ENCODE peak calls at places on chromosomes 11 and 22, in eight cellular contexts. D is stimulated activated CD4-positive, alpha-beta T cell treated with anti-CD3 and anti-CD28 coated beads, Interleukin-2, amount 100 ng/mL, for 24 hours; N is H9; I is M059J; V is activated CD4-positive, alpha-beta memory T cell treated with anti-CD3 and anti-CD28 coated beads for 36 hours; P is lower leg skin; Q is MCF 10A; S is germinal center. X is an unnamed sample.

GRCh38 chr22:50524664-50525103 is 714 bp downstream of the SCO2 start:
- DNase-seq in D (no peak), N (no peak), I (no peak), V (no peak), P (no peak), Q (peak), S (no peak), X (no peak)

GRCh38 chr11:102269927-102270326 is 47.4 kb upstream of the BIRC3 start:
- DNase-seq in D (no peak), N (no peak), I (peak), V (peak), P (no peak), Q (peak), S (no peak), X (no peak)

GRCh38 chr22:38954414-38955043 is 2.9 kb upstream of the APOBEC3A start:
- DNase-seq in D (no peak), N (no peak), I (no peak), V (no peak), P (no peak), Q (no peak), S (no peak), X (no peak)

GRCh38 chr11:29518389-29519174 is 498.2 kb downstream of the KCNA4 start:
- DNase-seq in D (no peak), N (peak), I (no peak), V (no peak), P (no peak), Q (peak), S (no peak), X (no peak)

GRCh38 chr11:20688761-20689160 is 19.4 kb downstream of the NELL1 start:
- DNase-seq in D (no peak), N (no peak), I (no peak), V (no peak), P (no peak), Q (no peak), S (no peak), X (no peak)

GRCh38 chr11:84887055-84887629 is 740.0 kb downstream of the DLG2 start:
- DNase-seq in D (no peak), N (no peak), I (no peak), V (no peak), P (no peak), Q (no peak), S (no peak), X (no peak)

GRCh38 chr22:47384977-47385376 is 622.5 kb downstream of the TBC1D22A start:
- DNase-seq in D (no peak), N (no peak), I (no peak), V (no peak), P (no peak), Q (no peak), S (no peak), X (no peak)

GRCh38 chr22:26903030-26903856 is 245.9 kb downstream of the MIAT start:
- DNase-seq in D (no peak), N (peak), I (no peak), V (peak), P (no peak), Q (no peak), S (peak), X (no peak)

GRCh38 chr11:1293619-1294015 is 15.8 kb downstream of the TOLLIP start:
- DNase-seq in D (no peak), N (no peak), I (no peak), V (peak), P (no peak), Q (no peak), S (no peak), X (no peak)